ENCODE peak calls at places on chromosomes 16 and 17, in nine cellular contexts. N, S, M, D, T, W, Y, E and H are unnamed samples.

GRCh38 chr17:76384987-76385891 is 830 bp downstream of the SPHK1 start:
- DNase-seq in N (peak), S (peak), M (peak), D (no peak), T (peak), W (peak), Y (peak), E (peak), H (peak)

GRCh38 chr17:56929362-56929969 is 15.6 kb upstream of the TRIM25 start:
- DNase-seq in N (no peak), S (no peak), M (no peak), D (no peak), T (no peak), W (no peak), Y (no peak), E (no peak), H (no peak)

GRCh38 chr17:69246726-69247375 is 18.2 kb upstream of the ABCA10 start:
- DNase-seq in N (peak), S (peak), M (no peak), D (no peak), T (no peak), W (no peak), Y (no peak), E (no peak), H (no peak)

GRCh38 chr17:31549121-31549524 is 157.6 kb downstream of the RAB11FIP4 start:
- DNase-seq in N (peak), S (peak), M (no peak), D (no peak), T (no peak), W (no peak), Y (no peak), E (no peak), H (no peak)

GRCh38 chr17:73342057-73342522 is 30.3 kb upstream of the CDC42EP4 start:
- DNase-seq in N (peak), S (peak), M (peak), D (no peak), T (peak), W (peak), Y (peak), E (peak), H (peak)

GRCh38 chr17:3659541-3660111 is 8.8 kb downstream of the TAX1BP3 start:
- DNase-seq in N (peak), S (no peak), M (peak), D (no peak), T (no peak), W (peak), Y (peak), E (peak), H (peak)

GRCh38 chr16:68469728-68470460 is 21.6 kb upstream of the SMPD3 start:
- DNase-seq in N (no peak), S (no peak), M (peak), D (no peak), T (no peak), W (no peak), Y (no peak), E (no peak), H (no peak)

GRCh38 chr16:13193721-13194120 is 292.3 kb downstream of the SHISA9 start:
- DNase-seq in N (no peak), S (no peak), M (no peak), D (no peak), T (no peak), W (no peak), Y (no peak), E (no peak), H (no peak)

GRCh38 chr17:74532115-74532514 is 840 bp upstream of the CD300LB start:
- DNase-seq in N (no peak), S (no peak), M (peak), D (no peak), T (peak), W (peak), Y (no peak), E (peak), H (peak)

GRCh38 chr16:81889896-81890634 is 111.0 kb downstream of the PLCG2 start:
- DNase-seq in N (peak), S (peak), M (peak), D (no peak), T (peak), W (peak), Y (no peak), E (peak), H (no peak)

GRCh38 chr16:68452176-68452575 is 3.9 kb upstream of the SMPD3 start:
- DNase-seq in N (no peak), S (no peak), M (no peak), D (no peak), T (no peak), W (no peak), Y (no peak), E (no peak), H (no peak)

GRCh38 chr17:62614142-62614541 is 13.3 kb upstream of the MRC2 start:
- DNase-seq in N (no peak), S (no peak), M (no peak), D (no peak), T (no peak), W (no peak), Y (no peak), E (no peak), H (no peak)

GRCh38 chr17:2218426-2218825 is 85.2 kb downstream of the SMG6 start:
- DNase-seq in N (no peak), S (no peak), M (no peak), D (no peak), T (no peak), W (no peak), Y (no peak), E (no peak), H (no peak)

GRCh38 chr17:78885956-78886355 is 17.0 kb downstream of the CEP295NL start:
- DNase-seq in N (no peak), S (peak), M (no peak), D (no peak), T (no peak), W (no peak), Y (no peak), E (peak), H (no peak)

GRCh38 chr16:9518054-9518453 is 426.6 kb downstream of the HAPSTR1 start:
- DNase-seq in N (no peak), S (no peak), M (no peak), D (no peak), T (no peak), W (no peak), Y (no peak), E (no peak), H (peak)

GRCh38 chr17:2090804-2091534 is 36.1 kb downstream of the HIC1 start:
- DNase-seq in N (peak), S (peak), M (peak), D (no peak), T (no peak), W (no peak), Y (peak), E (peak), H (peak)

GRCh38 chr16:964696-965395 is 5.9 kb downstream of the LMF1 start:
- DNase-seq in N (no peak), S (no peak), M (no peak), D (no peak), T (peak), W (no peak), Y (no peak), E (peak), H (no peak)

GRCh38 chr16:16163571-16163970 is 59.7 kb downstream of the ABCC6 start:
- DNase-seq in N (no peak), S (no peak), M (no peak), D (no peak), T (no peak), W (no peak), Y (no peak), E (no peak), H (no peak)

GRCh38 chr16:79170565-79171242 is 429.8 kb downstream of the MAF start:
- DNase-seq in N (no peak), S (no peak), M (peak), D (no peak), T (peak), W (no peak), Y (peak), E (no peak), H (no peak)
- TF ChIP-seq EP300 in N (no peak), S (no peak), M (no peak), D (no peak), T (no peak), W (no peak), Y (no peak), E (no peak), H (no peak)

GRCh38 chr16:66344533-66345145 is 21.9 kb upstream of the CDH5 start:
- DNase-seq in N (no peak), S (no peak), M (peak), D (no peak), T (no peak), W (no peak), Y (no peak), E (no peak), H (no peak)

GRCh38 chr16:66342294-66342900 is 24.1 kb upstream of the CDH5 start:
- DNase-seq in N (peak), S (peak), M (no peak), D (no peak), T (no peak), W (no peak), Y (no peak), E (no peak), H (no peak)

GRCh38 chr16:66346221-66346620 is 20.3 kb upstream of the CDH5 start:
- DNase-seq in N (no peak), S (no peak), M (no peak), D (no peak), T (no peak), W (no peak), Y (no peak), E (no peak), H (no peak)
- TF ChIP-seq CTCF in N (no peak), S (no peak), M (no peak), D (no peak), T (no peak), W (no peak), Y (no peak), E (no peak), H (no peak)

GRCh38 chr17:975321-975982 is 4.1 kb downstream of the NXN start:
- DNase-seq in N (no peak), S (peak), M (no peak), D (no peak), T (no peak), W (no peak), Y (no peak), E (no peak), H (no peak)
- TF ChIP-seq EP300 in N (no peak), S (no peak), M (no peak), D (no peak), T (no peak), W (no peak), Y (no peak), E (no peak), H (no peak)

GRCh38 chr17:19237389-19238166 is 412 bp downstream of the EPN2 start:
- DNase-seq in N (peak), S (peak), M (no peak), D (no peak), T (peak), W (peak), Y (peak), E (peak), H (peak)
- TF ChIP-seq CTCF in N (peak), S (peak), M (peak), D (peak), T (no peak), W (no peak), Y (peak), E (peak), H (no peak)

DNA sequence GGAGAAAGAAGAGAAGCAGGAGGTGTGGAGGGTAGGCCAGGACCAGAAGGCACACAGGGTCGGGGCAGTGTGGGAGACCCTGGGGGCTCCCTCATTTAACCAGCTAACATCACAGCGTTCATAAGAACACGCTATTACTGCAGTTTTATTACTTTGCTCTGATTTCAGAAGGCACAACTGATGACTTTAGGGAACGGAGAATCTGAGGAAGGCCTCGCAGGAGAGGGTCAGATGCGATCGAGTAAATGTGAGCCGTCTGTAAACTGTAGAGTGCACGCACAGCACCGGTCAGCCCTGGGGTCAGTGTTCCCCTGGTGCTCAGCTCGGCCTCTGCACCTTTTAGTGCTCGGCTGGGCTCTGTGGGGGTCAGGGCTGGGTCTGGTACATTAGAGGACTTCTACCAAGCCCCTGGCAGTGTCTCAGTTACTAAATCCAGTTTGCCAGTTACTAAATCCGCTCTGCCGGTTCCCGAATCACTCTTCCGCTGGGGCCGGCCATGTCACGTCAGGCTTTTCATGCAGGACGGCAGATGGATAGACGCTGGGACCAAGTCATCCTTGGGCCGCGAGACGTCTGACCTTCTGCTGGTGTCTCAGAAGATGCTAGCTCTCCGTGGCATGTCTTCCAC is 325.9 kb downstream of the SEC14L1 start:
- DNase-seq in N (no peak), S (no peak), M (no peak), D (no peak), T (no peak), W (no peak), Y (no peak), E (no peak), H (no peak)
- TF ChIP-seq EP300 in N (no peak), S (no peak), M (no peak), D (no peak), T (no peak), W (no peak), Y (no peak), E (no peak), H (no peak)

GRCh38 chr16:57628782-57629181 is 352 bp downstream of the ADGRG1 start:
- DNase-seq in N (no peak), S (no peak), M (no peak), D (no peak), T (no peak), W (no peak), Y (no peak), E (no peak), H (no peak)

GRCh38 chr16:57629516-57630401 is 1.3 kb downstream of the ADGRG1 start:
- DNase-seq in N (no peak), S (no peak), M (no peak), D (no peak), T (no peak), W (no peak), Y (no peak), E (no peak), H (no peak)

GRCh38 chr16:57627184-57627871 is 1.1 kb upstream of the ADGRG1 start:
- DNase-seq in N (peak), S (peak), M (no peak), D (no peak), T (no peak), W (no peak), Y (no peak), E (no peak), H (no peak)

GRCh38 chr16:57626420-57627170 is 1.8 kb upstream of the ADGRG1 start:
- DNase-seq in N (no peak), S (no peak), M (no peak), D (no peak), T (no peak), W (no peak), Y (no peak), E (no peak), H (no peak)

DNA sequence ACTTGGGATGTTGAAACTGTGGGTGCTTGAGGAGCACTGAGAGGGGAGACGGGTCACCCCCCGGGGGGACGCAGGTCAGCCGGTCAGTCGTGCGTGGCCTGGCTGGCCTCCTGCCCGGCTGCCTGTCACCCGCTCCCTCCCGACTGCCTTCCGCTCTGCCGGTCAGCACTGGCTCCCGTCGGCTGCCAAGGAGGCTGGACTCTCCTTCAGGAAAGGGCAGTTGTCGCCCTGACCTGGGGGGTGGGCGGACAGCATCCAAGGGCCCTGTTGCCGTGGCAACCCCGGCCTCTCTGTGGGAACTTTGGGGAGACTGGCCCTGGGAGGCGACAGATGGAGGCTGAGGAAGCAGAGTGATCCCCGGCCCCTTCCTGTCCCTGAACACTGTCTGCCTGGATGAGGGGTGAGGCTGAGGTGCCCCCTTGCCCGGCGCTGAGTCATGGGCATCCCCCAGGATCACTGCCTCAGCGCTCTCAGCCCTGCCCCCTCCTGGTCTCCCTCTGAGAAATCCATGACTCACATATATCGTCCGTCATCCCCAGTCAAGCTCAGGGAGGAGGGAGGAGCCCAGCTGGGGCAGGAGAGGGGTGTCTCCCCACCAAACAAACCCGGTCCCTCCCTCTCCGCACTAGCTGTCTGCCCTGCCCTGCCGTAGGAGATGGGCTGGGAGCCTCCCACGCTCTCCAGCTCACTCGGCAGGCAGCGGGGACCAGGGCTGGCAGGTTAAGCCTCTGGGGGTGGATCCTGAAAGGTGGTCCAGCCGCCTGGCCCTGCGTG is at the start of gene ADGRG1:
- DNase-seq in N (peak), S (peak), M (peak), D (no peak), T (peak), W (peak), Y (peak), E (no peak), H (peak)
- TF ChIP-seq CTCF in N (no peak), S (peak), M (peak), D (peak), T (no peak), W (no peak), Y (no peak), E (no peak), H (no peak)

DNA sequence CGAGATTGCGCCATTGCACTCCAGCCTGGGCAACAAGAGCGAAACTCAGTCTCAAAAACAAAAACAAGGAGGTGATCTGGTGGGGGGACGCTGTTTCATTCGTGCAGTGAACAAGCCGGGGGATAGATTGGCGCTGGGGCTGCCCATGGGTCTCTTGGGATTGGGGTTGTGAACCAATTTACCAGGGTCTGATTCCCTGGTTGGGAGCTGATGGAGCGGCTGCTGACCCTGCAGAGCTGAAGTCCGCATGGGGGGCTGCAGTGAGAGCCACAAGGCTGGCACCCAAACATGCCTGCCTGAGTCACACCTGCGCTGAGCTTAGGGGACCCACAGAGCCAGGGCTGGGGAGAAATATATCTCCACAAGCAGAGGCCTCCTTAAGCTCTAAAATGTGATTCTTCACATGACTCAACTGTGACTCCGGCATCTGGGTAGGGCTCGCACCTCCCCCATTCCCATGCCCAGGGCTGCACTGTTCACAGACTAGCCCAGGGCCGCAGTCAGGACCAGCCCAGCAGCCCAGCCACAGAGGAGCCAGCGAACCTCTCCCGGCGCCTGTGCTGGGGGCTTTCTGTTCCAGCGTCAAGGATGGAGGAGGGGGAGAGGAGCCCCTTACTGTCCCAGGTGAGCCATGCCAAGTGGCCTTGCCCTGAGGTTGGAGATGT is 5.0 kb downstream of the TSPAN10 start:
- DNase-seq in N (peak), S (no peak), M (no peak), D (no peak), T (no peak), W (no peak), Y (no peak), E (no peak), H (no peak)
- TF ChIP-seq EP300 in N (no peak), S (no peak), M (no peak), D (no peak), T (no peak), W (no peak), Y (no peak), E (no peak), H (no peak)

GRCh38 chr16:73051216-73051615 is 3.3 kb upstream of the ZFHX3 start:
- DNase-seq in N (no peak), S (no peak), M (no peak), D (no peak), T (no peak), W (no peak), Y (no peak), E (no peak), H (no peak)

GRCh38 chr16:73050115-73051099 is 2.5 kb upstream of the ZFHX3 start:
- DNase-seq in N (no peak), S (peak), M (no peak), D (no peak), T (no peak), W (no peak), Y (no peak), E (no peak), H (no peak)

GRCh38 chr16:73053038-73053378 is 5.1 kb upstream of the ZFHX3 start:
- DNase-seq in N (no peak), S (no peak), M (no peak), D (no peak), T (no peak), W (no peak), Y (no peak), E (no peak), H (no peak)

GRCh38 chr16:73052441-73053030 is 4.6 kb upstream of the ZFHX3 start:
- DNase-seq in N (no peak), S (no peak), M (no peak), D (no peak), T (no peak), W (no peak), Y (no peak), E (no peak), H (peak)

GRCh38 chr16:73051903-73052302 is 4.0 kb upstream of the ZFHX3 start:
- DNase-seq in N (no peak), S (no peak), M (no peak), D (no peak), T (no peak), W (no peak), Y (no peak), E (no peak), H (no peak)
- TF ChIP-seq CTCF in N (no peak), S (no peak), M (no peak), D (no peak), T (no peak), W (no peak), Y (no peak), E (no peak), H (no peak)